ENCODE peak calls at places on chromosomes 7 and 10, in four cellular contexts. X, Q, A and Z are unnamed samples.

GRCh38 chr10:15813415-15813814 is 46.9 kb downstream of the MINDY3 start:
- DNase-seq in X (peak), Q (peak), A (no peak), Z (no peak)

GRCh38 chr7:111982804-111983203 is 223.4 kb downstream of the DOCK4 start:
- DNase-seq in X (peak), Q (no peak), A (no peak), Z (peak)

GRCh38 chr10:124573726-124574455 is 112.3 kb downstream of the LHPP start:
- DNase-seq in X (no peak), Q (no peak), A (no peak), Z (no peak)

GRCh38 chr10:75209325-75210192 is 1.0 kb upstream of the VDAC2 start:
- DNase-seq in X (peak), Q (peak), A (peak), Z (peak)

GRCh38 chr10:47282657-47283018 is 17.4 kb upstream of the GDF10 start:
- DNase-seq in X (no peak), Q (no peak), A (no peak), Z (no peak)

GRCh38 chr10:45470098-45471012 is 96.3 kb downstream of the ALOX5 start:
- DNase-seq in X (peak), Q (no peak), A (no peak), Z (peak)

GRCh38 chr10:116385311-116385710 is 42.3 kb upstream of the PNLIPRP3 start:
- DNase-seq in X (no peak), Q (peak), A (no peak), Z (no peak)

GRCh38 chr10:120600871-120601644 is 144.0 kb downstream of the PLPP4 start:
- DNase-seq in X (peak), Q (peak), A (no peak), Z (peak)

GRCh38 chr10:71038921-71039320 is 150.6 kb upstream of the PCBD1 start:
- DNase-seq in X (no peak), Q (no peak), A (no peak), Z (no peak)

GRCh38 chr10:11378835-11379234 is 232.6 kb downstream of the USP6NL start:
- DNase-seq in X (no peak), Q (no peak), A (no peak), Z (no peak)

GRCh38 chr10:104546336-104546735 is 94.8 kb upstream of the SORCS3 start:
- DNase-seq in X (no peak), Q (no peak), A (no peak), Z (no peak)

GRCh38 chr10:104548090-104548489 is 93.0 kb upstream of the SORCS3 start:
- DNase-seq in X (peak), Q (peak), A (no peak), Z (no peak)

DNA sequence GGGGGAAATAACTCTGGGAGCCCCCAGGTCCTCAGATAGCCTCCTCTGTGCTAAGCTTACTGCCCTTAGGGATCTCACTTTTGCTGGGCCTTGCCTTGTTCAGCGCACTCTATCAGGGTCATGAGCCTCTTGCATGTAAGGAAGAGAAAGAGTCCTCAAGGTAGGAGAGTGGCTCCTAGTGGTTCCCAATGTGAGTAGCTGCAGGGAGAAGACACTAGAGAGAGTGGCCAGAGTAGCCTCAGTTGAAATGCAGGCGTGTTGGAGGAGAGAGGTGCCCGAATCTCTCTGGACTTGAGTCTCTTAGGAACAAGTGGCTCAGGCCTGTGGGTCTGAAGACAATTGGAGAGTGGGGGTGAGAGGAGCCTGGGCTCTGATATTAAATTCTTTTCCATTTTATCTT is 94.3 kb upstream of the SORCS3 start:
- DNase-seq in X (no peak), Q (no peak), A (no peak), Z (no peak)
- TF ChIP-seq CTCF in X (no peak), Q (no peak), A (no peak), Z (no peak)

GRCh38 chr7:116786791-116787443 is 75.5 kb upstream of the CAPZA2 start:
- DNase-seq in X (peak), Q (peak), A (peak), Z (peak)
- TF ChIP-seq CTCF in X (peak), Q (no peak), A (peak), Z (peak)

GRCh38 chr7:79312022-79312421 is 141.4 kb downstream of the MAGI2 start:
- DNase-seq in X (no peak), Q (peak), A (no peak), Z (no peak)

GRCh38 chr7:79302281-79302680 is 151.2 kb downstream of the MAGI2 start:
- DNase-seq in X (no peak), Q (no peak), A (no peak), Z (no peak)

GRCh38 chr7:79307376-79307775 is 146.1 kb downstream of the MAGI2 start:
- DNase-seq in X (no peak), Q (no peak), A (no peak), Z (no peak)

GRCh38 chr7:79304711-79305110 is 148.8 kb downstream of the MAGI2 start:
- DNase-seq in X (no peak), Q (no peak), A (no peak), Z (no peak)

GRCh38 chr7:79308176-79308575 is 145.3 kb downstream of the MAGI2 start:
- DNase-seq in X (no peak), Q (peak), A (no peak), Z (no peak)
- TF ChIP-seq CTCF in X (peak), Q (peak), A (no peak), Z (peak)

GRCh38 chr10:69636626-69637550 is 6.8 kb downstream of the FAM241B start:
- DNase-seq in X (no peak), Q (peak), A (no peak), Z (peak)
- TF ChIP-seq CTCF in X (peak), Q (peak), A (peak), Z (peak)

GRCh38 chr10:103968441-103969391 is 1.8 kb downstream of the SLK start:
- DNase-seq in X (peak), Q (no peak), A (no peak), Z (no peak)

GRCh38 chr10:103969436-103969835 is 2.5 kb downstream of the SLK start:
- DNase-seq in X (peak), Q (no peak), A (no peak), Z (no peak)

GRCh38 chr10:103969857-103970627 is 3.1 kb downstream of the SLK start:
- DNase-seq in X (peak), Q (no peak), A (no peak), Z (no peak)

GRCh38 chr10:103967433-103968142 is 648 bp downstream of the SLK start:
- DNase-seq in X (peak), Q (no peak), A (no peak), Z (no peak)

DNA sequence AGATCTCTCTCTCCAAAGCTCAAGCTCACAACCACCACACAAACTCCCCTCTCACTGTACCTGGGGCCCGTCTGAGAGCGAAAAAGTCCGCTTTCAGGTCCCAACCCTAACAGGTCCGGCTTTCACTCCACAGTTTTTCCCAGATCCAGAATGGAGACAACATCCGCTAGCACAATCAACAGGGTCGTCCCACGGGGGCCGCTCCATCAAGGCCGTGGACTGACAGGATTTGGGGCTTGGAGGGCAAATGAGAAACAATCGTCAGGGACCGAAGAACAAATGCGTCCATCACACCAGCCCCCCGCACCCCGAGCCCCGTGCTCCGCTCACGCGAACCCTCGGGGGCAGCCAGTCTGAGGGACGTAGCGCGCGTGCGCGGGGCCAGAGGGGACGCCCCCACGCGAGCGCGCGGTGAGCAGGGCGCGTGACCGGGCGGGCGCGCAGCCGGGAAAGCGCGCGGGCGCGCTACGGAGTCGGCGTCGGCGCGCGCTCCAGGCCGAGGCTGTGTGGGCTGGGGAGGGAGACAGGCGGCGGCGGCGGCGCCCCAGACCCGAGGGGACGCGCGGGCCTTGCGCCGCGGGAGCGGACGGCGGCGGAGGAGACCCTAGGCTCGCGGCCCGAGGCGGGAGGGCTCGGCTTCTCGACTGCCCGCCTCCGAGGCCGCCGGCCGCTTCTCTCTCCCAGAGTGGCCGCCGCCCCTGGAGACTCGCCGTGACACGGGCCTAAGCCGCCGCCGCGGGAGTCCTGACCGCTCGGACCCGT is at the start of gene SLK:
- DNase-seq in X (peak), Q (peak), A (no peak), Z (peak)
- TF ChIP-seq CTCF in X (no peak), Q (no peak), A (no peak), Z (no peak)

GRCh38 chr10:13589316-13589715 is 2.6 kb downstream of the PRPF18 start:
- DNase-seq in X (no peak), Q (peak), A (no peak), Z (no peak)

GRCh38 chr10:13594641-13595040 is 7.9 kb downstream of the PRPF18 start:
- DNase-seq in X (no peak), Q (no peak), A (no peak), Z (no peak)

GRCh38 chr10:13592306-13592705 is 5.5 kb downstream of the PRPF18 start:
- DNase-seq in X (no peak), Q (no peak), A (no peak), Z (no peak)

GRCh38 chr10:13590886-13591285 is 4.1 kb downstream of the PRPF18 start:
- DNase-seq in X (no peak), Q (no peak), A (no peak), Z (no peak)

GRCh38 chr10:13593560-13593959 is 6.8 kb downstream of the PRPF18 start:
- DNase-seq in X (peak), Q (no peak), A (no peak), Z (peak)
- TF ChIP-seq CTCF in X (no peak), Q (no peak), A (no peak), Z (no peak)

GRCh38 chr7:57876-58275 is 134.5 kb upstream of the FAM20C start:
- DNase-seq in X (peak), Q (no peak), A (no peak), Z (no peak)
- TF ChIP-seq CTCF in X (no peak), Q (no peak), A (no peak), Z (no peak)

DNA sequence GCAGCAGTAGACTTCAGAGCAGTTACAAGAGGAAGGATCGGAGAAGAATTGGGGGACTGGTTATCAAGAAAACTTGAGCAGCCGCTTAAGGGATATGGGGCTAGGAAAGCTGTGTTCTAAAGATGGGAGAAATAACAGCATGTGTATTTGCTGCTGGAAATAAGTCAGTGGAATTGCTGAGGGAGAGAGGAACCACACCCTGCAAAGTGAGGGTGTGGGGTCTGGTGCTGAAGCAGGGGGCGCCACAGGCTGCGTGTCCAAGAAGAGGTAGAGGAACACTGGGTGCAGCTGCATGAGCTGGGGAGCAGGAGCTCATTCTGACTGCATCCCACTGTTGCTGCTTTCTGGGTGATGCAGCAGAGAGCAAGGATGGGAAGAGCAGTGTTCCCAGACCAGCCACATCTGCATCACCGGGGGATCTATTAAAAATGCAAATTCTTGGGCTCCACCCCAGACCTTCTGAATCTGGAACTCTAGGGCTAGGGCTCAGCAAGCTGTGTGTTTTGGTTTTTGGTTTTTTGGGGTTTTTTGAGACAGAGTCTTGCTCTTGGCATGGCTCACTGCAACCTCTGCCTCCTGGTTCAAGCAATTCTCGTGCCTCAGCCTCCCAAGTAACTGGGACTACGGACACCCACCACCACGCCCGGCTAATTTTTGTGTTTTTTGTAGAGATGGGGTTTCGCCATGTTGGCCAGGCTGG is 97.1 kb upstream of the DNAJB6 start:
- DNase-seq in X (no peak), Q (no peak), A (no peak), Z (no peak)
- TF ChIP-seq CTCF in X (no peak), Q (no peak), A (no peak), Z (peak)

GRCh38 chr7:87886875-87887274 is 10.6 kb downstream of the DBF4 start:
- DNase-seq in X (peak), Q (peak), A (no peak), Z (peak)
- TF ChIP-seq CTCF in X (peak), Q (no peak), A (peak), Z (peak)